ENCODE peak calls at places on chromosomes 16 and 17, in eight cellular contexts. One of them, this sample, is unnamed.
A peak's percentile ranks its signal among the peaks of the same experiment; 100 is the strongest.

GRCh38 chr17:32958418-32958817 is 30.5 kb downstream of the TMEM98 start:
- DNase-seq in glomerular endothelial cell: no peak
- DNase-seq in AG04449: peak; percentile 31
- DNase-seq in HEK293T: no peak
- DNase-seq in kidney glomerular epithelial cell: no peak
- DNase-seq in mesendoderm: no peak
- DNase-seq in DMS79: peak; percentile 38
- DNase-seq in HFF-Myc: peak; percentile 54
- DNase-seq in this sample: no peak

GRCh38 chr17:44071772-44072171 is 1.2 kb downstream of the G6PC3 start:
- DNase-seq in glomerular endothelial cell: no peak
- DNase-seq in AG04449: no peak
- DNase-seq in HEK293T: no peak
- DNase-seq in kidney glomerular epithelial cell: no peak
- DNase-seq in mesendoderm: peak; percentile 64
- DNase-seq in DMS79: peak; percentile 8
- DNase-seq in HFF-Myc: no peak
- DNase-seq in this sample: no peak

GRCh38 chr16:73056383-73056782 is 8.5 kb upstream of the ZFHX3 start:
- DNase-seq in glomerular endothelial cell: no peak
- DNase-seq in AG04449: no peak
- DNase-seq in HEK293T: no peak
- DNase-seq in kidney glomerular epithelial cell: no peak
- DNase-seq in mesendoderm: no peak
- DNase-seq in DMS79: no peak
- DNase-seq in HFF-Myc: no peak
- DNase-seq in this sample: no peak

GRCh38 chr17:50647187-50647586 is 12.5 kb downstream of the ABCC3 start:
- DNase-seq in glomerular endothelial cell: no peak
- DNase-seq in AG04449: no peak
- DNase-seq in HEK293T: no peak
- DNase-seq in kidney glomerular epithelial cell: no peak
- DNase-seq in mesendoderm: no peak
- DNase-seq in DMS79: no peak
- DNase-seq in HFF-Myc: no peak
- DNase-seq in this sample: no peak

GRCh38 chr17:16085066-16085699 is 85.6 kb downstream of the TTC19 start:
- DNase-seq in glomerular endothelial cell: no peak
- DNase-seq in AG04449: peak; percentile 16
- DNase-seq in HEK293T: no peak
- DNase-seq in kidney glomerular epithelial cell: no peak
- DNase-seq in mesendoderm: no peak
- DNase-seq in DMS79: no peak
- DNase-seq in HFF-Myc: peak; percentile 56
- DNase-seq in this sample: peak; percentile 22

GRCh38 chr17:3959921-3960601 is 4.2 kb downstream of the ATP2A3 start:
- DNase-seq in glomerular endothelial cell: no peak
- DNase-seq in AG04449: no peak
- DNase-seq in HEK293T: no peak
- DNase-seq in kidney glomerular epithelial cell: no peak
- DNase-seq in mesendoderm: no peak
- DNase-seq in DMS79: no peak
- DNase-seq in HFF-Myc: no peak
- DNase-seq in this sample: no peak

GRCh38 chr16:55000595-55000994 is 69.9 kb downstream of the IRX5 start:
- DNase-seq in glomerular endothelial cell: no peak
- DNase-seq in AG04449: no peak
- DNase-seq in HEK293T: no peak
- DNase-seq in kidney glomerular epithelial cell: peak; percentile 20
- DNase-seq in mesendoderm: no peak
- DNase-seq in DMS79: no peak
- DNase-seq in HFF-Myc: no peak
- DNase-seq in this sample: peak; percentile 3

GRCh38 chr17:37305406-37305905 is 70.3 kb upstream of the C17orf78 start:
- DNase-seq in glomerular endothelial cell: no peak
- DNase-seq in AG04449: no peak
- DNase-seq in HEK293T: no peak
- DNase-seq in kidney glomerular epithelial cell: no peak
- DNase-seq in mesendoderm: no peak
- DNase-seq in DMS79: no peak
- DNase-seq in HFF-Myc: no peak
- DNase-seq in this sample: no peak

GRCh38 chr16:73002836-73003235 is 45.1 kb downstream of the ZFHX3 start:
- DNase-seq in glomerular endothelial cell: no peak
- DNase-seq in AG04449: peak; percentile 83
- DNase-seq in HEK293T: no peak
- DNase-seq in kidney glomerular epithelial cell: no peak
- DNase-seq in mesendoderm: no peak
- DNase-seq in DMS79: no peak
- DNase-seq in HFF-Myc: no peak
- DNase-seq in this sample: no peak

GRCh38 chr17:74814453-74814852 is 38.3 kb upstream of the NAT9 start:
- DNase-seq in glomerular endothelial cell: no peak
- DNase-seq in AG04449: no peak
- DNase-seq in HEK293T: no peak
- DNase-seq in kidney glomerular epithelial cell: no peak
- DNase-seq in mesendoderm: no peak
- DNase-seq in DMS79: no peak
- DNase-seq in HFF-Myc: no peak
- DNase-seq in this sample: no peak

GRCh38 chr17:52106638-52107261 is 51.8 kb downstream of the CA10 start:
- DNase-seq in glomerular endothelial cell: no peak
- DNase-seq in AG04449: no peak
- DNase-seq in HEK293T: peak; percentile 48
- DNase-seq in kidney glomerular epithelial cell: peak; percentile 6
- DNase-seq in mesendoderm: peak; percentile 49
- DNase-seq in DMS79: no peak
- DNase-seq in HFF-Myc: peak; percentile 4
- DNase-seq in this sample: no peak

GRCh38 chr17:31917065-31917529 is 15.6 kb upstream of the UTP6 start:
- DNase-seq in glomerular endothelial cell: no peak
- DNase-seq in AG04449: no peak
- DNase-seq in HEK293T: no peak
- DNase-seq in kidney glomerular epithelial cell: no peak
- DNase-seq in mesendoderm: no peak
- DNase-seq in DMS79: no peak
- DNase-seq in HFF-Myc: no peak
- DNase-seq in this sample: no peak

GRCh38 chr17:82863941-82864720 is 24.3 kb upstream of the ZNF750 start:
- DNase-seq in glomerular endothelial cell: no peak
- DNase-seq in AG04449: no peak
- DNase-seq in HEK293T: no peak
- DNase-seq in kidney glomerular epithelial cell: peak; percentile 54
- DNase-seq in mesendoderm: peak; percentile 33
- DNase-seq in DMS79: no peak
- DNase-seq in HFF-Myc: peak; percentile 78
- DNase-seq in this sample: peak; percentile 59

GRCh38 chr17:35972535-35972934 is 8.8 kb downstream of the CCL16 start:
- DNase-seq in glomerular endothelial cell: no peak
- DNase-seq in AG04449: no peak
- DNase-seq in HEK293T: no peak
- DNase-seq in kidney glomerular epithelial cell: no peak
- DNase-seq in mesendoderm: no peak
- DNase-seq in DMS79: no peak
- DNase-seq in HFF-Myc: no peak
- DNase-seq in this sample: no peak

GRCh38 chr17:4208228-4208627 is 55.6 kb downstream of the ANKFY1 start:
- DNase-seq in glomerular endothelial cell: no peak
- DNase-seq in AG04449: peak; percentile 88
- DNase-seq in HEK293T: no peak
- DNase-seq in kidney glomerular epithelial cell: no peak
- DNase-seq in mesendoderm: peak; percentile 78
- DNase-seq in DMS79: no peak
- DNase-seq in HFF-Myc: no peak
- DNase-seq in this sample: no peak

GRCh38 chr17:59329558-59330313 is 1.7 kb upstream of the YPEL2 start:
- DNase-seq in glomerular endothelial cell: peak; percentile 81
- DNase-seq in AG04449: peak; percentile 26
- DNase-seq in HEK293T: peak; percentile 70
- DNase-seq in kidney glomerular epithelial cell: peak; percentile 83
- DNase-seq in mesendoderm: peak; percentile 95
- DNase-seq in DMS79: no peak
- DNase-seq in HFF-Myc: peak; percentile 59
- DNase-seq in this sample: peak; percentile 61

GRCh38 chr17:22512997-22513538 is 820.7 kb downstream of the KCNJ18 start:
- DNase-seq in glomerular endothelial cell: no peak
- DNase-seq in AG04449: no peak
- DNase-seq in HEK293T: peak; percentile 5
- DNase-seq in kidney glomerular epithelial cell: no peak
- DNase-seq in mesendoderm: no peak
- DNase-seq in DMS79: no peak
- DNase-seq in HFF-Myc: no peak
- DNase-seq in this sample: no peak

GRCh38 chr17:6857336-6857735 is 25.8 kb upstream of the TEKT1 start:
- DNase-seq in glomerular endothelial cell: no peak
- DNase-seq in AG04449: no peak
- DNase-seq in HEK293T: no peak
- DNase-seq in kidney glomerular epithelial cell: no peak
- DNase-seq in mesendoderm: no peak
- DNase-seq in DMS79: no peak
- DNase-seq in HFF-Myc: no peak
- DNase-seq in this sample: no peak

GRCh38 chr17:1762233-1762905 is 509 bp downstream of the SERPINF1 start:
- DNase-seq in glomerular endothelial cell: no peak
- DNase-seq in AG04449: no peak
- DNase-seq in HEK293T: no peak
- DNase-seq in kidney glomerular epithelial cell: no peak
- DNase-seq in mesendoderm: no peak
- DNase-seq in DMS79: no peak
- DNase-seq in HFF-Myc: peak; percentile 56
- DNase-seq in this sample: no peak

GRCh38 chr17:77600346-77600745 is 358.2 kb upstream of the TNRC6C start:
- DNase-seq in glomerular endothelial cell: no peak
- DNase-seq in AG04449: no peak
- DNase-seq in HEK293T: no peak
- DNase-seq in kidney glomerular epithelial cell: no peak
- DNase-seq in mesendoderm: no peak
- DNase-seq in DMS79: no peak
- DNase-seq in HFF-Myc: no peak
- DNase-seq in this sample: no peak

GRCh38 chr17:6233856-6234255 is 163.7 kb downstream of the WSCD1 start:
- DNase-seq in glomerular endothelial cell: no peak
- DNase-seq in AG04449: no peak
- DNase-seq in HEK293T: no peak
- DNase-seq in kidney glomerular epithelial cell: no peak
- DNase-seq in mesendoderm: no peak
- DNase-seq in DMS79: no peak
- DNase-seq in HFF-Myc: no peak
- DNase-seq in this sample: no peak

GRCh38 chr17:69050999-69051775 is 9.5 kb downstream of the ABCA9 start:
- DNase-seq in glomerular endothelial cell: no peak
- DNase-seq in AG04449: no peak
- DNase-seq in HEK293T: no peak
- DNase-seq in kidney glomerular epithelial cell: no peak
- DNase-seq in mesendoderm: no peak
- DNase-seq in DMS79: no peak
- DNase-seq in HFF-Myc: no peak
- DNase-seq in this sample: no peak

GRCh38 chr17:82177761-82178498 is 34.7 kb downstream of the CCDC57 start:
- DNase-seq in glomerular endothelial cell: no peak
- DNase-seq in AG04449: no peak
- DNase-seq in HEK293T: no peak
- DNase-seq in kidney glomerular epithelial cell: no peak
- DNase-seq in mesendoderm: no peak
- DNase-seq in DMS79: no peak
- DNase-seq in HFF-Myc: no peak
- DNase-seq in this sample: no peak

GRCh38 chr17:489758-490329 is 137.2 kb upstream of the RPH3AL start:
- DNase-seq in glomerular endothelial cell: no peak
- DNase-seq in AG04449: no peak
- DNase-seq in HEK293T: peak; percentile 35
- DNase-seq in kidney glomerular epithelial cell: no peak
- DNase-seq in mesendoderm: peak; percentile 61
- DNase-seq in DMS79: no peak
- DNase-seq in HFF-Myc: no peak
- DNase-seq in this sample: no peak

GRCh38 chr16:49839462-49839825 is 16.5 kb downstream of the ZNF423 start:
- DNase-seq in glomerular endothelial cell: no peak
- DNase-seq in AG04449: no peak
- DNase-seq in HEK293T: no peak
- DNase-seq in kidney glomerular epithelial cell: no peak
- DNase-seq in mesendoderm: no peak
- DNase-seq in DMS79: no peak
- DNase-seq in HFF-Myc: no peak
- DNase-seq in this sample: no peak

GRCh38 chr17:63631626-63632025 is 9.4 kb downstream of the MAP3K3 start:
- DNase-seq in glomerular endothelial cell: no peak
- DNase-seq in AG04449: no peak
- DNase-seq in HEK293T: no peak
- DNase-seq in kidney glomerular epithelial cell: no peak
- DNase-seq in mesendoderm: no peak
- DNase-seq in DMS79: no peak
- DNase-seq in HFF-Myc: no peak
- DNase-seq in this sample: no peak

GRCh38 chr17:56468840-56469239 is 124.7 kb upstream of the NOG start:
- DNase-seq in glomerular endothelial cell: no peak
- DNase-seq in AG04449: no peak
- DNase-seq in HEK293T: no peak
- DNase-seq in kidney glomerular epithelial cell: no peak
- DNase-seq in mesendoderm: no peak
- DNase-seq in DMS79: no peak
- DNase-seq in HFF-Myc: no peak
- DNase-seq in this sample: no peak

GRCh38 chr16:58732545-58733247 is 1.4 kb downstream of the GOT2 start:
- DNase-seq in glomerular endothelial cell: no peak
- DNase-seq in AG04449: no peak
- DNase-seq in HEK293T: no peak
- DNase-seq in kidney glomerular epithelial cell: peak; percentile 2
- DNase-seq in mesendoderm: peak; percentile 10
- DNase-seq in DMS79: no peak
- DNase-seq in HFF-Myc: no peak
- DNase-seq in this sample: no peak

GRCh38 chr16:57279780-57280638 is 4.5 kb downstream of the PLLP start:
- DNase-seq in glomerular endothelial cell: no peak
- DNase-seq in AG04449: no peak
- DNase-seq in HEK293T: no peak
- DNase-seq in kidney glomerular epithelial cell: no peak
- DNase-seq in mesendoderm: no peak
- DNase-seq in DMS79: no peak
- DNase-seq in HFF-Myc: no peak
- DNase-seq in this sample: no peak

GRCh38 chr17:42111901-42112551 is 488 bp downstream of the DHX58 start:
- DNase-seq in glomerular endothelial cell: no peak
- DNase-seq in AG04449: no peak
- DNase-seq in HEK293T: no peak
- DNase-seq in kidney glomerular epithelial cell: peak; percentile 36
- DNase-seq in mesendoderm: no peak
- DNase-seq in DMS79: peak; percentile 71
- DNase-seq in HFF-Myc: no peak
- DNase-seq in this sample: no peak

GRCh38 chr16:72442381-72443158 is 270.6 kb upstream of the PMFBP1 start:
- DNase-seq in glomerular endothelial cell: no peak
- DNase-seq in AG04449: no peak
- DNase-seq in HEK293T: no peak
- DNase-seq in kidney glomerular epithelial cell: no peak
- DNase-seq in mesendoderm: no peak
- DNase-seq in DMS79: no peak
- DNase-seq in HFF-Myc: no peak
- DNase-seq in this sample: no peak

GRCh38 chr16:55426865-55427484 is 52.0 kb upstream of the MMP2 start:
- DNase-seq in glomerular endothelial cell: no peak
- DNase-seq in AG04449: no peak
- DNase-seq in HEK293T: no peak
- DNase-seq in kidney glomerular epithelial cell: no peak
- DNase-seq in mesendoderm: no peak
- DNase-seq in DMS79: no peak
- DNase-seq in HFF-Myc: no peak
- DNase-seq in this sample: no peak

GRCh38 chr16:2514333-2515179 is 804 bp downstream of the ATP6V0C start:
- DNase-seq in glomerular endothelial cell: no peak
- DNase-seq in AG04449: no peak
- DNase-seq in HEK293T: no peak
- DNase-seq in kidney glomerular epithelial cell: no peak
- DNase-seq in mesendoderm: peak; percentile 55
- DNase-seq in DMS79: peak; percentile 25
- DNase-seq in HFF-Myc: no peak
- DNase-seq in this sample: no peak

GRCh38 chr16:585351-585750 is 4.5 kb upstream of the RAB40C start:
- DNase-seq in glomerular endothelial cell: no peak
- DNase-seq in AG04449: no peak
- DNase-seq in HEK293T: no peak
- DNase-seq in kidney glomerular epithelial cell: no peak
- DNase-seq in mesendoderm: peak; percentile 42
- DNase-seq in DMS79: no peak
- DNase-seq in HFF-Myc: no peak
- DNase-seq in this sample: no peak